ENCODE peak calls at places on chromosome 3, in six cellular contexts. One of them, this sample, is unnamed.

GRCh38 chr3:171251842-171252241 is 208.4 kb downstream of the TNIK start:
- DNase-seq in stimulated activated CD4-positive, alpha-beta T cell treated with anti-CD3 and anti-CD28 coated beads, TNF-alpha, amount 100 ng/mL, for 1 hour: no peak
- DNase-seq in left cardiac atrium: no peak
- DNase-seq in neural progenitor cell: no peak
- DNase-seq in ELR: no peak
- DNase-seq in H9: no peak
- DNase-seq in this sample: no peak

GRCh38 chr3:141080407-141080806 is 29.3 kb downstream of the SPSB4 start:
- DNase-seq in stimulated activated CD4-positive, alpha-beta T cell treated with anti-CD3 and anti-CD28 coated beads, TNF-alpha, amount 100 ng/mL, for 1 hour: no peak
- DNase-seq in left cardiac atrium: no peak
- DNase-seq in neural progenitor cell: no peak
- DNase-seq in ELR: no peak
- DNase-seq in H9: no peak
- DNase-seq in this sample: peak

GRCh38 chr3:195732951-195733350 is 12.2 kb downstream of the MUC20 start:
- DNase-seq in stimulated activated CD4-positive, alpha-beta T cell treated with anti-CD3 and anti-CD28 coated beads, TNF-alpha, amount 100 ng/mL, for 1 hour: no peak
- DNase-seq in left cardiac atrium: no peak
- DNase-seq in neural progenitor cell: no peak
- DNase-seq in ELR: no peak
- DNase-seq in H9: no peak
- DNase-seq in this sample: no peak

GRCh38 chr3:127467386-127467785 is 123.1 kb downstream of the TPRA1 start:
- DNase-seq in stimulated activated CD4-positive, alpha-beta T cell treated with anti-CD3 and anti-CD28 coated beads, TNF-alpha, amount 100 ng/mL, for 1 hour: no peak
- DNase-seq in left cardiac atrium: no peak
- DNase-seq in neural progenitor cell: no peak
- DNase-seq in ELR: no peak
- DNase-seq in H9: peak
- DNase-seq in this sample: peak

GRCh38 chr3:185082149-185082548 is 70.7 kb downstream of the C3orf70 start:
- DNase-seq in stimulated activated CD4-positive, alpha-beta T cell treated with anti-CD3 and anti-CD28 coated beads, TNF-alpha, amount 100 ng/mL, for 1 hour: no peak
- DNase-seq in left cardiac atrium: no peak
- DNase-seq in neural progenitor cell: no peak
- DNase-seq in ELR: no peak
- DNase-seq in H9: no peak
- DNase-seq in this sample: no peak

GRCh38 chr3:188407158-188407880 is 253.4 kb downstream of the LPP start:
- DNase-seq in stimulated activated CD4-positive, alpha-beta T cell treated with anti-CD3 and anti-CD28 coated beads, TNF-alpha, amount 100 ng/mL, for 1 hour: no peak
- DNase-seq in left cardiac atrium: no peak
- DNase-seq in neural progenitor cell: no peak
- DNase-seq in ELR: peak
- DNase-seq in H9: no peak
- DNase-seq in this sample: no peak

GRCh38 chr3:15367059-15367458 is 34.7 kb upstream of the SH3BP5 start:
- DNase-seq in stimulated activated CD4-positive, alpha-beta T cell treated with anti-CD3 and anti-CD28 coated beads, TNF-alpha, amount 100 ng/mL, for 1 hour: no peak
- DNase-seq in left cardiac atrium: no peak
- DNase-seq in neural progenitor cell: no peak
- DNase-seq in ELR: peak
- DNase-seq in H9: no peak
- DNase-seq in this sample: no peak

GRCh38 chr3:3038201-3038991 is 71.8 kb downstream of the IL5RA start:
- DNase-seq in stimulated activated CD4-positive, alpha-beta T cell treated with anti-CD3 and anti-CD28 coated beads, TNF-alpha, amount 100 ng/mL, for 1 hour: no peak
- DNase-seq in left cardiac atrium: peak
- DNase-seq in neural progenitor cell: no peak
- DNase-seq in ELR: no peak
- DNase-seq in H9: peak
- DNase-seq in this sample: peak

GRCh38 chr3:111299070-111299672 is 227.6 kb downstream of the NECTIN3 start:
- DNase-seq in stimulated activated CD4-positive, alpha-beta T cell treated with anti-CD3 and anti-CD28 coated beads, TNF-alpha, amount 100 ng/mL, for 1 hour: no peak
- DNase-seq in left cardiac atrium: no peak
- DNase-seq in neural progenitor cell: peak
- DNase-seq in ELR: peak
- DNase-seq in H9: no peak
- DNase-seq in this sample: peak

This sample was measured in endodermal cell.